ENCODE peak calls at places on chromosomes 12 and 14, in nine cellular contexts. One of them, this sample, is unnamed.

GRCh38 chr12:10528150-10528953 is 22.7 kb downstream of the EIF2S3B start:
- DNase-seq in fibroblast of lung: no peak
- DNase-seq in GM12878: no peak
- DNase-seq in testis: no peak
- DNase-seq in spleen: no peak
- DNase-seq in CD4-positive, CD25-positive, alpha-beta regulatory T cell: no peak
- DNase-seq in PC-3: no peak
- DNase-seq in kidney epithelial cell: no peak
- DNase-seq in pancreas: no peak
- DNase-seq in this sample: no peak

GRCh38 chr12:12985817-12986408 is 14.2 kb downstream of the HEBP1 start:
- DNase-seq in spleen: no peak
- DNase-seq in fibroblast of lung: peak
- DNase-seq in pancreas: no peak
- DNase-seq in testis: peak
- DNase-seq in CD4-positive, CD25-positive, alpha-beta regulatory T cell: no peak
- DNase-seq in GM12878: no peak
- DNase-seq in kidney epithelial cell: no peak
- DNase-seq in PC-3: peak
- DNase-seq in this sample: no peak

GRCh38 chr12:989051-989450 is 2.0 kb upstream of the ERC1 start:
- DNase-seq in testis: no peak
- DNase-seq in GM12878: no peak
- DNase-seq in CD4-positive, CD25-positive, alpha-beta regulatory T cell: no peak
- DNase-seq in pancreas: no peak
- DNase-seq in PC-3: no peak
- DNase-seq in spleen: no peak
- DNase-seq in fibroblast of lung: no peak
- DNase-seq in kidney epithelial cell: no peak
- DNase-seq in this sample: no peak

GRCh38 chr14:20477211-20477876 is 8.1 kb downstream of the PNP start:
- DNase-seq in GM12878: no peak
- DNase-seq in kidney epithelial cell: no peak
- DNase-seq in CD4-positive, CD25-positive, alpha-beta regulatory T cell: peak
- DNase-seq in pancreas: no peak
- DNase-seq in testis: peak
- DNase-seq in fibroblast of lung: peak
- DNase-seq in spleen: no peak
- DNase-seq in PC-3: no peak
- DNase-seq in this sample: no peak

GRCh38 chr12:95231190-95231589 is 13.6 kb downstream of the VEZT start:
- DNase-seq in pancreas: no peak
- DNase-seq in CD4-positive, CD25-positive, alpha-beta regulatory T cell: no peak
- DNase-seq in testis: no peak
- DNase-seq in PC-3: peak
- DNase-seq in GM12878: no peak
- DNase-seq in fibroblast of lung: peak
- DNase-seq in kidney epithelial cell: no peak
- DNase-seq in spleen: no peak
- DNase-seq in this sample: no peak

GRCh38 chr14:90828642-90829487 is 12.6 kb upstream of the TTC7B start:
- DNase-seq in testis: no peak
- DNase-seq in CD4-positive, CD25-positive, alpha-beta regulatory T cell: peak
- DNase-seq in kidney epithelial cell: no peak
- DNase-seq in GM12878: no peak
- DNase-seq in PC-3: no peak
- DNase-seq in fibroblast of lung: no peak
- DNase-seq in spleen: peak
- DNase-seq in pancreas: no peak
- DNase-seq in this sample: no peak

GRCh38 chr12:4701383-4701782 is 18.8 kb upstream of the GALNT8 start:
- DNase-seq in PC-3: no peak
- DNase-seq in testis: no peak
- DNase-seq in GM12878: no peak
- DNase-seq in kidney epithelial cell: no peak
- DNase-seq in fibroblast of lung: peak
- DNase-seq in CD4-positive, CD25-positive, alpha-beta regulatory T cell: no peak
- DNase-seq in spleen: no peak
- DNase-seq in pancreas: no peak
- DNase-seq in this sample: no peak

GRCh38 chr12:132453361-132454133 is 36.4 kb upstream of the FBRSL1 start:
- DNase-seq in kidney epithelial cell: no peak
- DNase-seq in GM12878: no peak
- DNase-seq in pancreas: no peak
- DNase-seq in spleen: peak
- DNase-seq in fibroblast of lung: peak
- DNase-seq in CD4-positive, CD25-positive, alpha-beta regulatory T cell: no peak
- DNase-seq in PC-3: peak
- DNase-seq in testis: no peak
- DNase-seq in this sample: no peak

GRCh38 chr12:58583956-58584355 is 336.3 kb downstream of the LRIG3 start:
- DNase-seq in fibroblast of lung: no peak
- DNase-seq in kidney epithelial cell: no peak
- DNase-seq in pancreas: no peak
- DNase-seq in GM12878: no peak
- DNase-seq in CD4-positive, CD25-positive, alpha-beta regulatory T cell: no peak
- DNase-seq in spleen: no peak
- DNase-seq in PC-3: no peak
- DNase-seq in testis: no peak
- DNase-seq in this sample: no peak

GRCh38 chr12:42030588-42030987 is 114.1 kb downstream of the GXYLT1 start:
- DNase-seq in testis: no peak
- DNase-seq in kidney epithelial cell: no peak
- DNase-seq in spleen: no peak
- DNase-seq in CD4-positive, CD25-positive, alpha-beta regulatory T cell: no peak
- DNase-seq in fibroblast of lung: no peak
- DNase-seq in PC-3: no peak
- DNase-seq in pancreas: no peak
- DNase-seq in GM12878: no peak
- DNase-seq in this sample: no peak

GRCh38 chr12:63103489-63104131 is 47.4 kb downstream of the AVPR1A start:
- DNase-seq in testis: no peak
- DNase-seq in kidney epithelial cell: no peak
- DNase-seq in PC-3: peak
- DNase-seq in GM12878: no peak
- DNase-seq in spleen: no peak
- DNase-seq in CD4-positive, CD25-positive, alpha-beta regulatory T cell: peak
- DNase-seq in fibroblast of lung: peak
- DNase-seq in pancreas: no peak
- DNase-seq in this sample: no peak

DNA sequence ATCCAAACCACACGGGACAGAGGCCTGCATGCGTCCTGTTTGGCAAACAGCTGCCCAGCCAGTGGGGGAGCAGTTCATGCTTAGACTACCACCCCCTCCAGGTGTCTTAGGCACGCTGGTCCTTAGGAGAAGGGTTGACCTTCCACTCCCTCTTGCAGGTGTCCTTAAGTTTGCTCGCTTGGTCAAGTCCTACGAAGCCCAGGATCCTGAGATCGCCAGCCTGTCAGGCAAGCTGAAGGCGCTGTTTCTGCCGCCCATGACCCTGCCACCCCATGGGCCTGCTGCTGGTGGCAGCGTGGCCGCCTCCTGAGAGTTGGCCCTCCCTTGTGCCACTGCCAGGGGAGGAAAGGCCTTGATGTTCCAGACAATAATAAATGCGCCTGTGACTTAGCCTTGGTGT is 1.8 kb downstream of the C12orf57 start:
- DNase-seq in GM12878: no peak
- DNase-seq in CD4-positive, CD25-positive, alpha-beta regulatory T cell: no peak
- DNase-seq in pancreas: no peak
- DNase-seq in PC-3: no peak
- DNase-seq in spleen: peak
- DNase-seq in fibroblast of lung: no peak
- DNase-seq in kidney epithelial cell: no peak
- DNase-seq in testis: no peak
- DNase-seq in this sample: no peak
- H3K4me3 ChIP-seq in GM12878: peak
- H3K4me3 ChIP-seq in CD4-positive, CD25-positive, alpha-beta regulatory T cell: peak
- H3K4me3 ChIP-seq in pancreas: peak
- H3K4me3 ChIP-seq in PC-3: peak
- H3K4me3 ChIP-seq in spleen: no peak
- H3K4me3 ChIP-seq in fibroblast of lung: no peak
- H3K4me3 ChIP-seq in kidney epithelial cell: peak
- H3K4me3 ChIP-seq in testis: no peak
- H3K4me3 ChIP-seq in this sample: no peak

DNA sequence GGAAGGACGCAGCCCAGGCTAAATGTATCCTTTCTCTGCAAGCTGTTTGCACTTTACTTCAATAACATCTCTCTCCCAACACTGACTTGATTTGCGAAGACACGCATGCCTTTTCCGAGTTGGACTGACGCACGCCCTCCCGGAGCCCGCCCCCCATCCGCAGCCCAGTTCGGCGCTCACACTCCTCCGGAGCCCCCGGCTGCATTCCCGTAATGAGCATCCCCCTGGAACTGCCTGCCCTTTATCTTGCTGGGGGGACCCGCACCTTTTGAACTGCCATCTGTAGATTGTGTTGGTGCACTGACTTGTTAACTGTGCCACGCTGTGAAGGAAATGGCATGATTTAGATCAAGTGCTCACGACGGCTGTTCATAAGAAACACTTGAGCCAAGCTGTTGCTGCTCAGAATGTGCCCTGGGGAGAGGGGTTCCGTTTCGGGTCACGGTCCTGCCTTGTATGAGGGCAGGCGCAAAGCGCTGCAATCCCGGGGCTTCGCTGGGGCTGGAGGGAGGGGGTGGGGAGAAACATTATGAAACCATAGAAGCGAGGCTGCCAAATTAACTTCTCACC is 176.6 kb upstream of the CDKN3 start:
- DNase-seq in CD4-positive, CD25-positive, alpha-beta regulatory T cell: no peak
- DNase-seq in GM12878: no peak
- DNase-seq in fibroblast of lung: peak
- DNase-seq in kidney epithelial cell: no peak
- DNase-seq in spleen: no peak
- DNase-seq in pancreas: no peak
- DNase-seq in PC-3: no peak
- DNase-seq in testis: no peak
- DNase-seq in this sample: no peak
- H3K4me3 ChIP-seq in CD4-positive, CD25-positive, alpha-beta regulatory T cell: no peak
- H3K4me3 ChIP-seq in GM12878: no peak
- H3K4me3 ChIP-seq in fibroblast of lung: peak
- H3K4me3 ChIP-seq in kidney epithelial cell: peak
- H3K4me3 ChIP-seq in spleen: no peak
- H3K4me3 ChIP-seq in pancreas: peak
- H3K4me3 ChIP-seq in PC-3: no peak
- H3K4me3 ChIP-seq in testis: no peak
- H3K4me3 ChIP-seq in this sample: peak

GRCh38 chr12:11650279-11650696 is 814 bp downstream of the ETV6 start:
- DNase-seq in CD4-positive, CD25-positive, alpha-beta regulatory T cell: no peak
- DNase-seq in GM12878: no peak
- DNase-seq in testis: peak
- DNase-seq in spleen: no peak
- DNase-seq in PC-3: no peak
- DNase-seq in fibroblast of lung: no peak
- DNase-seq in kidney epithelial cell: no peak
- DNase-seq in pancreas: peak
- DNase-seq in this sample: no peak

GRCh38 chr12:11652351-11653040 is 3.0 kb downstream of the ETV6 start:
- DNase-seq in GM12878: peak
- DNase-seq in kidney epithelial cell: no peak
- DNase-seq in fibroblast of lung: peak
- DNase-seq in spleen: peak
- DNase-seq in CD4-positive, CD25-positive, alpha-beta regulatory T cell: no peak
- DNase-seq in PC-3: peak
- DNase-seq in pancreas: no peak
- DNase-seq in testis: peak
- DNase-seq in this sample: no peak

GRCh38 chr12:11650697-11651281 is 1.3 kb downstream of the ETV6 start:
- DNase-seq in GM12878: peak
- DNase-seq in pancreas: no peak
- DNase-seq in testis: peak
- DNase-seq in CD4-positive, CD25-positive, alpha-beta regulatory T cell: no peak
- DNase-seq in fibroblast of lung: peak
- DNase-seq in spleen: no peak
- DNase-seq in PC-3: peak
- DNase-seq in kidney epithelial cell: no peak
- DNase-seq in this sample: no peak

GRCh38 chr12:11651377-11651776 is 1.9 kb downstream of the ETV6 start:
- DNase-seq in CD4-positive, CD25-positive, alpha-beta regulatory T cell: no peak
- DNase-seq in testis: no peak
- DNase-seq in PC-3: no peak
- DNase-seq in kidney epithelial cell: no peak
- DNase-seq in spleen: no peak
- DNase-seq in fibroblast of lung: peak
- DNase-seq in GM12878: no peak
- DNase-seq in pancreas: no peak
- DNase-seq in this sample: no peak

DNA sequence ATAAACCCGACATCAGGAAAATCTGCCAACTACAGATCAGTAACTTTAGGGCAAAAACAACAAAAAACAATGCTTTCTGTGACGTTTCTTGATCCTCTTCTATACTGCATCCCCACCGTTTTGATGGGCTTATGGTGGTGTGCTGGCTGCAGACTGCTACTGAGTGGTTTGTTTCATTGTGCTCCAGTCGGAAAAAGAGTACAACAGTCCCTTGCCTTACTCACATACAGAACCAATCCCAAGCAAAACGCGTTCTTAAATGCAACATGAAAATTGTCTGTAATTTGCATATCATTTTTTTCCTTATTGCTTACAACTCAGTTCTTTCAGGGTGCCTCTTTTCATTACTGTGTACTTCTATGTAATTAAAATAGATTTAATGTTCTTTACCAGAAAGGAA is 2.3 kb downstream of the ETV6 start:
- DNase-seq in CD4-positive, CD25-positive, alpha-beta regulatory T cell: no peak
- DNase-seq in PC-3: peak
- DNase-seq in kidney epithelial cell: no peak
- DNase-seq in fibroblast of lung: peak
- DNase-seq in pancreas: no peak
- DNase-seq in spleen: no peak
- DNase-seq in GM12878: no peak
- DNase-seq in testis: no peak
- DNase-seq in this sample: no peak
- H3K4me3 ChIP-seq in CD4-positive, CD25-positive, alpha-beta regulatory T cell: peak
- H3K4me3 ChIP-seq in PC-3: peak
- H3K4me3 ChIP-seq in kidney epithelial cell: peak
- H3K4me3 ChIP-seq in fibroblast of lung: peak
- H3K4me3 ChIP-seq in pancreas: peak
- H3K4me3 ChIP-seq in spleen: peak
- H3K4me3 ChIP-seq in GM12878: peak
- H3K4me3 ChIP-seq in testis: peak
- H3K4me3 ChIP-seq in this sample: no peak

DNA sequence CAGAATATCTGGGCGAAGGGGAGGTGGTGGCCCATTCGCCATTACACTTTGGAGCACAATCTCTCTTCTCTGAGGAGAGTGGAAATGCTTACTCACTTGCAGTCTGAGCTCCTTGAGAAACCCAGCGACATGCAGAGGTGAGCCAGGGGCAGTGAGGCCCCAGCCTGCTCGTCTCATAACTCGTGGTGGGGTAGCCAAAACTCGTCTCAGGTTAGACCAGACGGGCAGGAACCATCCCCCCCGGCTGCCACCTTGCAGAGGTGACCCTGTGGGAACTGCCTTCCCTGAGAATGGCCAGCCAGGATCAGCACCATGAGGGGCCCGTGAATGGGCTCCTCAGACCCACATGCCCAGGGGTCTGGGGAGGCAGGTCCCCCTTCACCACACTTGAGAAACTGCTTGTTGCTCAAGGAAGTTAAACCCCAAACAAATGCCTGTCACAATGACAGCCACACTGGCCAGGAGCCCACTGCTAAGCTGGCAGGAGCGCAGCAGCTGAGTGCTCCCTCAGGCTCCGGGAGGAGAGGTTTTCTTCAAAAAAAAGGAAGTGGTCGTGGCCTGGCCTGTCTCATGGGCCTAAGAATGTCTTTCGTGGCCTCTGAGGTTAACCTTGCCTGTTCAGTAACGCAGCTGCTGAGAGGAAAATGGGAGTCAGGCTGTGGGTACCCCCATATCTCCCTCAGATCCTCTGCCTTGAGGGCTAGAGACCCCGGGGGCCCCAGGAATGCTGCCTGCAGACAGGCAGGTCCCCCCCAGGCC is 9.2 kb upstream of the ALDH2 start:
- DNase-seq in fibroblast of lung: peak
- DNase-seq in spleen: no peak
- DNase-seq in PC-3: no peak
- DNase-seq in CD4-positive, CD25-positive, alpha-beta regulatory T cell: no peak
- DNase-seq in testis: peak
- DNase-seq in GM12878: no peak
- DNase-seq in kidney epithelial cell: no peak
- DNase-seq in pancreas: peak
- DNase-seq in this sample: no peak
- H3K4me3 ChIP-seq in fibroblast of lung: no peak
- H3K4me3 ChIP-seq in spleen: no peak
- H3K4me3 ChIP-seq in PC-3: no peak
- H3K4me3 ChIP-seq in CD4-positive, CD25-positive, alpha-beta regulatory T cell: no peak
- H3K4me3 ChIP-seq in testis: no peak
- H3K4me3 ChIP-seq in GM12878: no peak
- H3K4me3 ChIP-seq in kidney epithelial cell: no peak
- H3K4me3 ChIP-seq in pancreas: no peak
- H3K4me3 ChIP-seq in this sample: no peak